ENCODE peak calls at places on chromosome 20, in seven cellular contexts. U is fibroblast of mammary gland, I is left lung, M is heart left ventricle, T is NT2/D1, F is H54, C is B cell. G is an unnamed sample.

GRCh38 chr20:3778976-3779375 is 2.3 kb downstream of the SPEF1 start:
- DNase-seq in T (no peak), M (no peak), F (no peak), U (no peak), C (no peak), I (peak; percentile 73), G (no peak)

GRCh38 chr20:46139243-46139889 is 21.3 kb downstream of the CD40 start:
- DNase-seq in M (no peak), I (no peak), T (no peak), U (no peak), F (no peak), C (no peak), G (no peak)

GRCh38 chr20:34084227-34084923 is 27.7 kb downstream of the EIF2S2 start:
- DNase-seq in F (no peak), T (no peak), M (no peak), I (no peak), C (no peak), U (no peak), G (no peak)

GRCh38 chr20:63549679-63550282 is 2.2 kb upstream of the SRMS start:
- DNase-seq in M (no peak), F (no peak), I (no peak), U (no peak), T (no peak), C (no peak), G (no peak)

GRCh38 chr20:36856691-36857635 is 19.0 kb upstream of the TLDC2 start:
- DNase-seq in T (no peak), C (no peak), F (no peak), U (peak; percentile 52), I (no peak), M (peak; percentile 60), G (no peak)

GRCh38 chr20:56776345-56776744 is 147.2 kb downstream of the TFAP2C start:
- DNase-seq in M (no peak), I (no peak), T (no peak), C (no peak), U (no peak), F (no peak), G (no peak)

GRCh38 chr20:38222231-38222922 is 38.2 kb downstream of the KIAA1755 start:
- DNase-seq in I (no peak), U (peak; percentile 53), M (peak; percentile 73), C (peak; percentile 62), T (peak; percentile 60), F (peak; percentile 65), G (peak; percentile 59)

GRCh38 chr20:58246346-58246745 is 17.9 kb upstream of the ANKRD60 start:
- DNase-seq in U (no peak), C (no peak), F (no peak), T (no peak), I (no peak), M (no peak), G (no peak)

GRCh38 chr20:63896136-63896890 is 1.4 kb downstream of the DNAJC5 start:
- DNase-seq in C (peak; percentile 64), M (peak; percentile 75), F (no peak), T (no peak), I (peak; percentile 87), U (peak; percentile 15), G (no peak)

GRCh38 chr20:20037960-20038359 is 14.3 kb downstream of the CRNKL1 start:
- DNase-seq in M (no peak), C (no peak), F (no peak), I (no peak), T (no peak), U (no peak), G (no peak)

GRCh38 chr20:36462440-36463211 is 78.7 kb upstream of the MYL9 start:
- DNase-seq in T (no peak), I (peak; percentile 83), C (no peak), M (peak; percentile 89), F (no peak), U (peak; percentile 53), G (no peak)

GRCh38 chr20:11103866-11104265 is 430.1 kb upstream of the JAG1 start:
- DNase-seq in T (no peak), F (no peak), C (no peak), I (no peak), U (no peak), M (no peak), G (no peak)

GRCh38 chr20:44211177-44212039 is 837 bp upstream of the OSER1 start:
- DNase-seq in C (no peak), M (no peak), F (no peak), I (no peak), U (peak; percentile 77), T (no peak), G (no peak)

GRCh38 chr20:50824137-50824536 is 29.3 kb downstream of the BCAS4 start:
- DNase-seq in C (no peak), I (no peak), F (no peak), M (no peak), U (peak; percentile 93), T (no peak), G (no peak)

GRCh38 chr20:38193586-38194105 is 28.6 kb upstream of the TGM2 start:
- DNase-seq in F (no peak), T (no peak), C (no peak), I (no peak), U (no peak), M (no peak), G (no peak)

GRCh38 chr20:40643891-40644290 is 45.1 kb downstream of the MAFB start:
- DNase-seq in T (no peak), M (no peak), U (no peak), C (no peak), I (no peak), F (no peak), G (no peak)

GRCh38 chr20:46088409-46089075 is 1.2 kb downstream of the NCOA5 start:
- DNase-seq in C (no peak), M (no peak), I (no peak), F (no peak), T (no peak), U (peak; percentile 25), G (no peak)

GRCh38 chr20:3071610-3072529 is at the start of gene OXT:
- DNase-seq in C (peak; percentile 75), I (peak; percentile 84), M (peak; percentile 56), T (no peak), U (no peak), F (no peak), G (peak; percentile 52)

GRCh38 chr20:23212011-23212410 is 125.9 kb upstream of the CD93 start:
- DNase-seq in C (no peak), M (no peak), F (no peak), T (no peak), I (no peak), U (no peak), G (no peak)

GRCh38 chr20:1005452-1006027 is 3.4 kb upstream of the RSPO4 start:
- DNase-seq in U (peak; percentile 24), F (peak; percentile 80), I (no peak), C (no peak), M (no peak), T (peak; percentile 75), G (peak; percentile 28)

GRCh38 chr20:57840504-57841296 is 130.9 kb upstream of the PMEPA1 start:
- DNase-seq in M (no peak), U (no peak), I (no peak), C (peak; percentile 27), F (no peak), T (no peak), G (no peak)

GRCh38 chr20:22430746-22431168 is 153.6 kb downstream of the FOXA2 start:
- DNase-seq in T (no peak), F (no peak), M (no peak), C (no peak), I (no peak), U (no peak), G (no peak)

GRCh38 chr20:8507231-8507630 is 375.2 kb downstream of the PLCB1 start:
- DNase-seq in I (no peak), C (no peak), U (no peak), F (no peak), T (no peak), M (no peak), G (no peak)

GRCh38 chr20:2299301-2299700 is 3.5 kb downstream of the TGM3 start:
- DNase-seq in U (no peak), F (no peak), I (peak; percentile 94), C (no peak), M (no peak), T (no peak), G (no peak)

GRCh38 chr20:38937000-38937399 is 10.8 kb downstream of the FAM83D start:
- DNase-seq in U (no peak), T (no peak), C (no peak), F (no peak), I (no peak), M (no peak), G (no peak)

GRCh38 chr20:19628570-19629134 is 129.4 kb upstream of the RIN2 start:
- DNase-seq in T (peak; percentile 44), M (peak; percentile 27), U (peak; percentile 60), I (no peak), F (peak; percentile 43), C (peak; percentile 72), G (peak; percentile 64)

G was measured in stimulated activated naive CD8-positive, alpha-beta T cell treated with anti-CD3 and anti-CD28 coated beads, Interleukin-15, amount 100 ng/mL, for 72 hours.